ENCODE peak calls at places on chromosomes 5 and 9, in four cellular contexts. O, F, I and Q are unnamed samples.

GRCh38 chr5:33650911-33651310 is 210.1 kb downstream of the TARS1 start:
- DNase-seq in O (no peak), F (peak; percentile 5), I (no peak), Q (no peak)

GRCh38 chr5:76393035-76393680 is 9.9 kb upstream of the IQGAP2 start:
- DNase-seq in O (no peak), F (no peak), I (no peak), Q (no peak)

GRCh38 chr5:138129347-138129746 is 9.9 kb downstream of the NME5 start:
- DNase-seq in O (no peak), F (no peak), I (no peak), Q (no peak)

GRCh38 chr9:90107021-90107771 is 502.4 kb downstream of the GADD45G start:
- DNase-seq in O (no peak), F (no peak), I (peak; percentile 11), Q (no peak)

GRCh38 chr9:126317513-126317912 is 9.1 kb upstream of the MVB12B start:
- DNase-seq in O (no peak), F (peak; percentile 25), I (no peak), Q (no peak)

GRCh38 chr9:71331603-71332002 is 210.2 kb upstream of the TRPM3 start:
- DNase-seq in O (no peak), F (no peak), I (no peak), Q (no peak)

GRCh38 chr5:90055831-90056328 is 353.7 kb downstream of the CETN3 start:
- DNase-seq in O (no peak), F (peak; percentile 21), I (peak; percentile 83), Q (peak; percentile 23)

GRCh38 chr9:37911271-37911681 is 7.3 kb upstream of the SLC25A51 start:
- DNase-seq in O (no peak), F (peak; percentile 41), I (no peak), Q (no peak)

GRCh38 chr5:130452744-130453143 is 548.5 kb downstream of the CHSY3 start:
- DNase-seq in O (no peak), F (no peak), I (no peak), Q (no peak)

GRCh38 chr9:5510360-5510931 is at the start of gene PDCD1LG2:
- DNase-seq in O (no peak), F (peak; percentile 84), I (no peak), Q (peak; percentile 53)

GRCh38 chr5:16709691-16710420 is 93.1 kb upstream of the RETREG1 start:
- DNase-seq in O (no peak), F (peak; percentile 48), I (no peak), Q (peak; percentile 59)

GRCh38 chr5:17317499-17317898 is 100.1 kb downstream of the BASP1 start:
- DNase-seq in O (no peak), F (no peak), I (no peak), Q (no peak)

GRCh38 chr5:178328826-178329225 is 96.2 kb upstream of the PHYKPL start:
- DNase-seq in O (no peak), F (no peak), I (no peak), Q (no peak)

GRCh38 chr9:93304574-93305496 is 120.9 kb downstream of the WNK2 start:
- DNase-seq in O (peak; percentile 50), F (peak; percentile 41), I (peak; percentile 82), Q (peak; percentile 70)

GRCh38 chr5:7017004-7017770 is 304.0 kb downstream of the TENT4A start:
- DNase-seq in O (no peak), F (no peak), I (no peak), Q (no peak)

GRCh38 chr9:87068177-87068845 is 121.0 kb upstream of the GAS1 start:
- DNase-seq in O (no peak), F (no peak), I (no peak), Q (no peak)

GRCh38 chr9:13267743-13268142 is 11.7 kb downstream of the MPDZ start:
- DNase-seq in O (no peak), F (peak; percentile 94), I (peak; percentile 67), Q (peak; percentile 81)

GRCh38 chr9:105760053-105760452 is 65.7 kb downstream of the TMEM38B start:
- DNase-seq in O (no peak), F (peak; percentile 13), I (peak; percentile 1), Q (no peak)

GRCh38 chr5:143019157-143019556 is 249.0 kb downstream of the ARHGAP26 start:
- DNase-seq in O (no peak), F (no peak), I (no peak), Q (no peak)

GRCh38 chr9:123408313-123409266 is 52.6 kb downstream of the CRB2 start:
- DNase-seq in O (no peak), F (no peak), I (no peak), Q (no peak)

GRCh38 chr5:89297111-89297510 is 414.1 kb upstream of the MEF2C start:
- DNase-seq in O (no peak), F (no peak), I (no peak), Q (no peak)

GRCh38 chr9:114078021-114078780 is at the start of gene AMBP:
- DNase-seq in O (no peak), F (no peak), I (no peak), Q (no peak)

DNA sequence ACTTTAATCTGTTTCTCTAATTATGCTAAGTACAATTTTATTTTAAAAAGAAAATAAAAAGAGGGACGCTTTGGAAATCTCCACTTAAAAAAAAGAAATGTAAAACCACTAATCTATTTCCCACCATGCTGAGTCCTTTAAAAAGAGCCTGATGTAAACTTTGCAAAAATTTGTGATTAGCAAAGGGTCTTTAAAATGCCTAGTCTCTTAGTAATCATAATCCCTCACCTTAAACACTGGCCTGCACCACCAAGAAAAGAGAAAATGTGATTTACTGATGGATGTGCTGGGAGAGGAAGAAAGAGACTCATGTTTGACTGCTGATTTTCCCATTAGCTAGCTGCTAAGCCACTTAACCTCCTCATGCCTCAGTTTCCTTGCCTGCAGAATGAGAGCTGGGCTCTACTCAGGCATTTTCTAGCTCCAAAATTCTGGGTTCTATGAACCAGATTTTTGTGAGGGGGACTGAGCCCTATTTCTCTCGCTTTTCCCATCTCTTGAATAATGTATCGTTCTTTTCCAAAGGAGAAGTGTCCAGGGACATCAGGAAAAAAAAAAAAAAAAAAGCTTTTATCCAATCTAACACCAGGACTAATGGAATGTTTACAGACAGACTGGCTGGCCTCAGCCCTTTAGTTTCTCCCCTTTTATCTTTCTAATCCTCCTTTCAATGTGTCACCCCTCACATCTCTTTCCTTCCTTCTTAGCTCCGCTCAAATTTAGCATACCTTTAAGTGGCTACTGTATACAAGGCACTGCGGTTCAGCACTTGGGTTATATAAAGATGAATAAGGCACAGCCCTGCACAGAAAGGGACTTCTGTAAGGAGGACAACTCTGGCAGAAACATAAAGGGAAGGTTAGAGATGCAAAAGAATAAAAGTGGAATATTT is 312.4 kb downstream of the ARL15 start:
- DNase-seq in O (no peak), F (no peak), I (peak; percentile 74), Q (no peak)
- H2BK120ac ChIP-seq in O (no peak overlapping the region), F (no peak overlapping the region), I (peak overlapping the region; percentile 45), Q (no peak overlapping the region)

GRCh38 chr9:121299125-121299466 is 31.1 kb downstream of the GSN start:
- DNase-seq in O (no peak), F (no peak), I (peak; percentile 51), Q (no peak)
- H3K79me1 ChIP-seq in O (peaks cover 2% of the 10 kb centered on the region), F (peaks cover 85% of the 10 kb centered on the region), I (no peaks in the 10 kb centered on the region), Q (peaks cover 4% of the 10 kb centered on the region)

GRCh38 chr9:136003356-136004218 is 42.4 kb upstream of the UBAC1 start:
- DNase-seq in O (no peak), F (no peak), I (no peak), Q (no peak)

GRCh38 chr9:136004219-136004618 is 43.0 kb upstream of the UBAC1 start:
- DNase-seq in O (no peak), F (no peak), I (no peak), Q (no peak)

GRCh38 chr9:136006169-136006568 is 45.0 kb upstream of the UBAC1 start:
- DNase-seq in O (no peak), F (no peak), I (no peak), Q (no peak)

GRCh38 chr9:136002886-136003285 is 41.7 kb upstream of the UBAC1 start:
- DNase-seq in O (no peak), F (no peak), I (no peak), Q (no peak)

DNA sequence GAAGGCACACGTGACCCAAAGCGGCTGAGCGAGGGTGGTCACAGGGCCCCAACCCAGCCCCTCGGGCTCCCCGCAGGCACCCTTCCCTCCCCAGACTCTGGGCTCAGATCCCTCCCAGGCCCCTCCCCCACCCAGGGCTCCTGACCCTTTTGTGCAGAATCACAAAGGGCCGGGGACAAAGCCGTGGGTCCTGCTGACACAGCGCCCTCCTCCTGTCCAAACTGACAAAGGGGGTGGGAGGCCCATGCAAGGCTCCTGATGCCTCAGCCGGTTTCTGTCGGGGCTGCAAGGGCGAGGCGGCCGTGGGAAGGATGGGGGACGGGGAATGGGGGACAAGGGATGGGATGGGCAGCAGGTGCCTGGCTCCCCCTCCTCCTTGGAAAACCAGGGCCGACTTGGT is 43.5 kb upstream of the UBAC1 start:
- DNase-seq in O (peak; percentile 84), F (no peak), I (no peak), Q (no peak)
- H2BK120ac ChIP-seq in O (peak overlapping the region; percentile 100), F (no peak overlapping the region), I (no peak overlapping the region), Q (no peak overlapping the region)

GRCh38 chr5:111810087-111810486 is 53.1 kb upstream of the NREP start:
- DNase-seq in O (no peak), F (no peak), I (no peak), Q (no peak)

DNA sequence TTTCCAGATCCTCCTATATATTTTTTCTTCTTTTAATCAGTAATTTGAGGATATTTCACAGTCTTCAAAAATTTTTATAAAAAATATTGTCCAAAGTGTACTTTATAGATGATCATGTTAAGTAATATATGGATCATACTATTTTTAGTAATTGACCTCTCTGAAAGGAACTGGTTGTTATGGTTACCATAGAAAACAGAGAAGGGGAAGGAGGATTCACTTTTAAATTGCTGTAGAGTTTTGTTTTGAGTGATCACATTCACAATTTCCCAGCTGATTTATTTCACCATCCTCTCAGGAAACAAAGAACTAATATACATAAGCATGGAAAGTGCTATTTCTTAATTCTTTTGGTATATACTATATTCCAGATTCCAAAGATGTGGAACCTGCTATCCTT is 56.5 kb upstream of the NREP start:
- DNase-seq in O (no peak), F (no peak), I (no peak), Q (no peak)
- H3K79me1 ChIP-seq in O (no peaks in the 10 kb centered on the region), F (no peaks in the 10 kb centered on the region), I (no peaks in the 10 kb centered on the region), Q (no peaks in the 10 kb centered on the region)

GRCh38 chr5:135266301-135266630 is 132.8 kb downstream of the MACROH2A1 start:
- DNase-seq in O (no peak), F (no peak), I (no peak), Q (no peak)

GRCh38 chr5:135262364-135262763 is 136.7 kb downstream of the MACROH2A1 start:
- DNase-seq in O (no peak), F (no peak), I (no peak), Q (no peak)

GRCh38 chr5:135265497-135266300 is 133.3 kb downstream of the MACROH2A1 start:
- DNase-seq in O (no peak), F (no peak), I (no peak), Q (no peak)

GRCh38 chr5:135264451-135265445 is 134.3 kb downstream of the MACROH2A1 start:
- DNase-seq in O (no peak), F (peak; percentile 76), I (no peak), Q (no peak)

DNA sequence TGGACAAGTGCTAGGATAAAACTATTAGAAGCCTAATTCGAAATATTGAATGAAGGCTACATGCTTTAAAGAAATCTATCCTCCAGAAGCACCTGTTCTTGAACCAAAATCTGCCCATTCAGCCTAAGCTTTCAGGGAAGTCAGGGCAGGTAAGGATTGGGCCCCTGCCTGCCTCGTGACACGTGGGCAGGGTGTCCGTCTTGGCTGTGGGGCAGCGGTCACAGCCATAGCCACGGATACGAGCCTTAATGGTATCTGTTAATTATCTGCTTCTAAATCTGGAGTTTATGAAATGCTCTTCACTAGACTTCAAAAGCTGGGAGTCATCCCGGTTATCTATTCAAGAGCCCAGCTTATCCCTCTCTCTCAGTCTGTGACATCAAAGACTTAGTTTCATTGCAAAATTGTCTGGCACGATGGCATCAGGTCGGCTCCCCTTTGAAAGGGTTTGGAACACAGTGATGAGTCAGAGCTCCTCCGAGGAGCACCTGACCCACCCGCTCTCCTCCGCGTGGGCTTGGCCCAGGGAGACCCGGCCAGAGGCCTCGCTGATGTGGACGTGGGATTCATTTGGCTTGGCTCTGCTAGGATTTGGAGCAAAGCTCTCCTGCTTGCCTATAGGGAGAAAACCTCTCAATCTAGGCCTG is 135.9 kb downstream of the MACROH2A1 start:
- DNase-seq in O (no peak), F (no peak), I (no peak), Q (peak; percentile 56)
- H2BK120ac ChIP-seq in O (no peak overlapping the region), F (peak overlapping the region; percentile 78), I (no peak overlapping the region), Q (no peak overlapping the region)